ENCODE peak calls at places on chromosomes 1 and 21, in four cellular contexts. One of them, this sample, is unnamed.

GRCh38 chr1:116033322-116033721 is 57.0 kb downstream of the SLC22A15 start:
- DNase-seq in cardiac septum: no peak
- DNase-seq in GM23248: no peak
- DNase-seq in activated CD4-positive, alpha-beta T cell treated with anti-CD3 and anti-CD28 coated beads for 48 hours: no peak
- DNase-seq in this sample: peak; percentile 48

GRCh38 chr1:179079113-179079761 is 2.6 kb upstream of the TOR3A start:
- DNase-seq in activated CD4-positive, alpha-beta T cell treated with anti-CD3 and anti-CD28 coated beads for 48 hours: peak; percentile 58
- DNase-seq in cardiac septum: no peak
- DNase-seq in GM23248: peak; percentile 90
- DNase-seq in this sample: peak; percentile 71

GRCh38 chr1:56799605-56800398 is 19.4 kb downstream of the FYB2 start:
- DNase-seq in cardiac septum: no peak
- DNase-seq in GM23248: peak; percentile 38
- DNase-seq in activated CD4-positive, alpha-beta T cell treated with anti-CD3 and anti-CD28 coated beads for 48 hours: no peak
- DNase-seq in this sample: no peak

GRCh38 chr1:23010734-23011449 is 4.8 kb downstream of the TEX46 start:
- DNase-seq in cardiac septum: no peak
- DNase-seq in GM23248: peak; percentile 69
- DNase-seq in activated CD4-positive, alpha-beta T cell treated with anti-CD3 and anti-CD28 coated beads for 48 hours: no peak
- DNase-seq in this sample: no peak

GRCh38 chr21:42317341-42317741 is 2.1 kb upstream of the TFF3 start:
- DNase-seq in GM23248: no peak
- DNase-seq in cardiac septum: peak; percentile 70
- DNase-seq in activated CD4-positive, alpha-beta T cell treated with anti-CD3 and anti-CD28 coated beads for 48 hours: no peak
- DNase-seq in this sample: peak; percentile 70

GRCh38 chr1:26555550-26555981 is 26.0 kb downstream of the RPS6KA1 start:
- DNase-seq in activated CD4-positive, alpha-beta T cell treated with anti-CD3 and anti-CD28 coated beads for 48 hours: no peak
- DNase-seq in cardiac septum: no peak
- DNase-seq in GM23248: no peak
- DNase-seq in this sample: no peak

GRCh38 chr21:44579056-44579832 is 1.2 kb downstream of the KRTAP10-5 start:
- DNase-seq in activated CD4-positive, alpha-beta T cell treated with anti-CD3 and anti-CD28 coated beads for 48 hours: no peak
- DNase-seq in cardiac septum: no peak
- DNase-seq in GM23248: no peak
- DNase-seq in this sample: no peak

GRCh38 chr1:26351591-26352337 is 2.2 kb downstream of the CRYBG2 start:
- DNase-seq in cardiac septum: no peak
- DNase-seq in GM23248: peak; percentile 69
- DNase-seq in activated CD4-positive, alpha-beta T cell treated with anti-CD3 and anti-CD28 coated beads for 48 hours: no peak
- DNase-seq in this sample: no peak

GRCh38 chr21:25700741-25701140 is 34.0 kb downstream of the ATP5PF start:
- DNase-seq in cardiac septum: no peak
- DNase-seq in activated CD4-positive, alpha-beta T cell treated with anti-CD3 and anti-CD28 coated beads for 48 hours: no peak
- DNase-seq in GM23248: no peak
- DNase-seq in this sample: no peak

GRCh38 chr21:37909936-37910335 is 6.3 kb downstream of the KCNJ6 start:
- DNase-seq in GM23248: no peak
- DNase-seq in cardiac septum: no peak
- DNase-seq in activated CD4-positive, alpha-beta T cell treated with anti-CD3 and anti-CD28 coated beads for 48 hours: no peak
- DNase-seq in this sample: no peak

GRCh38 chr1:157135646-157136045 is 2.5 kb downstream of the ETV3 start:
- DNase-seq in activated CD4-positive, alpha-beta T cell treated with anti-CD3 and anti-CD28 coated beads for 48 hours: no peak
- DNase-seq in cardiac septum: no peak
- DNase-seq in GM23248: no peak
- DNase-seq in this sample: no peak

GRCh38 chr1:41735139-41735538 is 183.6 kb downstream of the HIVEP3 start:
- DNase-seq in GM23248: no peak
- DNase-seq in activated CD4-positive, alpha-beta T cell treated with anti-CD3 and anti-CD28 coated beads for 48 hours: no peak
- DNase-seq in cardiac septum: no peak
- DNase-seq in this sample: no peak

GRCh38 chr1:91583326-91583755 is 82.7 kb downstream of the CDC7 start:
- DNase-seq in GM23248: peak; percentile 86
- DNase-seq in activated CD4-positive, alpha-beta T cell treated with anti-CD3 and anti-CD28 coated beads for 48 hours: no peak
- DNase-seq in cardiac septum: no peak
- DNase-seq in this sample: peak; percentile 67

GRCh38 chr21:44765231-44766013 is 36.2 kb downstream of the UBE2G2 start:
- DNase-seq in activated CD4-positive, alpha-beta T cell treated with anti-CD3 and anti-CD28 coated beads for 48 hours: peak; percentile 28
- DNase-seq in GM23248: peak; percentile 33
- DNase-seq in cardiac septum: peak; percentile 67
- DNase-seq in this sample: peak; percentile 21

This sample was measured in DMS153.